ENCODE peak calls at places on chromosomes 4 and X, in eight cellular contexts. C is cardiac muscle cell, Y is left ventricle myocardium inferior, F is PC-3, W is brain microvascular endothelial cell, Z is ovary, R is heart right ventricle, J is coronary artery. N is an unnamed sample.

GRCh38 chr4:173535165-173535737 is 5.2 kb upstream of the HAND2 start:
- DNase-seq in C (no peak), Y (no peak), F (no peak), W (no peak), Z (no peak), R (no peak), J (no peak), N (no peak)

GRCh38 chrX:24396236-24396929 is 35.9 kb downstream of the SUPT20HL1 start:
- DNase-seq in C (peak; percentile 77), Y (no peak), F (peak; percentile 4), W (peak; percentile 27), Z (no peak), R (no peak), J (no peak), N (peak; percentile 23)

GRCh38 chrX:14802943-14803710 is 69.7 kb downstream of the FANCB start:
- DNase-seq in C (peak; percentile 35), Y (no peak), F (no peak), W (no peak), Z (no peak), R (no peak), J (no peak), N (no peak)

GRCh38 chrX:13366698-13367097 is 46.8 kb upstream of the ATXN3L start:
- DNase-seq in C (no peak), Y (no peak), F (no peak), W (no peak), Z (no peak), R (no peak), J (no peak), N (no peak)

GRCh38 chr4:15488658-15489470 is 19.2 kb downstream of the CC2D2A start:
- DNase-seq in C (peak; percentile 79), Y (no peak), F (no peak), W (no peak), Z (no peak), R (no peak), J (no peak), N (no peak)

GRCh38 chrX:54866606-54867005 is 54.0 kb upstream of the TRO start:
- DNase-seq in C (no peak), Y (no peak), F (no peak), W (no peak), Z (no peak), R (no peak), J (no peak), N (no peak)

GRCh38 chr4:110970642-110971041 is 347.8 kb upstream of the PITX2 start:
- DNase-seq in C (peak; percentile 56), Y (no peak), F (peak; percentile 53), W (peak; percentile 40), Z (no peak), R (no peak), J (no peak), N (no peak)

GRCh38 chr4:118346495-118346894 is 6.3 kb downstream of the PRSS12 start:
- DNase-seq in C (no peak), Y (no peak), F (no peak), W (no peak), Z (no peak), R (no peak), J (no peak), N (no peak)

GRCh38 chr4:110636231-110636676 is 13.4 kb upstream of the PITX2 start:
- DNase-seq in C (no peak), Y (no peak), F (no peak), W (no peak), Z (no peak), R (no peak), J (no peak), N (no peak)

GRCh38 chrX:109952050-109952449 is 50.9 kb upstream of the TMEM164 start:
- DNase-seq in C (no peak), Y (no peak), F (peak; percentile 88), W (no peak), Z (no peak), R (peak; percentile 4), J (no peak), N (no peak)

GRCh38 chr4:184815046-184815877 is 10.5 kb downstream of the ACSL1 start:
- DNase-seq in C (peak; percentile 87), Y (peak; percentile 80), F (peak; percentile 72), W (peak; percentile 80), Z (peak; percentile 67), R (peak; percentile 83), J (no peak), N (peak; percentile 86)

GRCh38 chr4:340011-340410 is 2.4 kb downstream of the ZNF141 start:
- DNase-seq in C (peak; percentile 1), Y (no peak), F (no peak), W (no peak), Z (no peak), R (no peak), J (no peak), N (no peak)

GRCh38 chr4:38119663-38120374 is 159.6 kb downstream of the PTTG2 start:
- DNase-seq in C (peak; percentile 62), Y (no peak), F (peak; percentile 76), W (peak; percentile 82), Z (peak; percentile 76), R (peak; percentile 49), J (no peak), N (no peak)

GRCh38 chr4:1395941-1396805 is 10.1 kb downstream of the NKX1-1 start:
- DNase-seq in C (no peak), Y (peak; percentile 6), F (no peak), W (no peak), Z (no peak), R (no peak), J (no peak), N (no peak)

GRCh38 chrX:12701625-12702024 is 89.6 kb upstream of the PRPS2 start:
- DNase-seq in C (peak; percentile 79), Y (peak; percentile 19), F (peak; percentile 84), W (peak; percentile 20), Z (no peak), R (peak; percentile 6), J (no peak), N (no peak)

GRCh38 chr4:38094419-38094818 is 134.2 kb downstream of the PTTG2 start:
- DNase-seq in C (no peak), Y (no peak), F (no peak), W (no peak), Z (peak; percentile 47), R (no peak), J (no peak), N (no peak)

GRCh38 chrX:63404332-63404731 is 53.2 kb upstream of the SPIN4 start:
- DNase-seq in C (no peak), Y (no peak), F (no peak), W (no peak), Z (no peak), R (no peak), J (no peak), N (no peak)

GRCh38 chrX:154750301-154751120 is at the start of gene GAB3:
- DNase-seq in C (peak; percentile 35), Y (peak; percentile 52), F (peak; percentile 28), W (no peak), Z (no peak), R (peak; percentile 34), J (no peak), N (no peak)

GRCh38 chr4:60201052-60201673 is 999.0 kb upstream of the ADGRL3 start:
- DNase-seq in C (peak; percentile 66), Y (no peak), F (peak; percentile 82), W (peak; percentile 42), Z (no peak), R (peak; percentile 21), J (no peak), N (no peak)

GRCh38 chr4:10276152-10276551 is 159.6 kb upstream of the WDR1 start:
- DNase-seq in C (no peak), Y (no peak), F (no peak), W (no peak), Z (no peak), R (no peak), J (no peak), N (no peak)

GRCh38 chr4:26931961-26932360 is 71.3 kb downstream of the STIM2 start:
- DNase-seq in C (peak; percentile 72), Y (no peak), F (no peak), W (no peak), Z (no peak), R (no peak), J (no peak), N (no peak)

GRCh38 chr4:7029212-7029611 is 14.0 kb upstream of the TADA2B start:
- DNase-seq in C (no peak), Y (no peak), F (no peak), W (no peak), Z (no peak), R (no peak), J (no peak), N (no peak)
- H3K27ac ChIP-seq in C (no peak overlapping the region), Y (no peak overlapping the region), F (no peak overlapping the region), W (no peak overlapping the region), Z (no peak overlapping the region), R (no peak overlapping the region), J (no peak overlapping the region), N (no peak overlapping the region)

GRCh38 chrX:16745659-16746058 is 26.2 kb downstream of the SYAP1 start:
- DNase-seq in C (no peak), Y (no peak), F (no peak), W (no peak), Z (no peak), R (no peak), J (no peak), N (no peak)

GRCh38 chrX:16745102-16745501 is 25.7 kb downstream of the SYAP1 start:
- DNase-seq in C (no peak), Y (no peak), F (no peak), W (no peak), Z (no peak), R (no peak), J (no peak), N (no peak)

GRCh38 chrX:16739574-16739973 is 20.2 kb downstream of the SYAP1 start:
- DNase-seq in C (peak; percentile 46), Y (no peak), F (peak; percentile 42), W (no peak), Z (no peak), R (no peak), J (no peak), N (no peak)

GRCh38 chrX:16748425-16748824 is 29.0 kb downstream of the SYAP1 start:
- DNase-seq in C (no peak), Y (no peak), F (no peak), W (no peak), Z (no peak), R (no peak), J (no peak), N (no peak)

GRCh38 chrX:16743604-16744325 is 24.4 kb downstream of the SYAP1 start:
- DNase-seq in C (peak; percentile 68), Y (no peak), F (peak; percentile 75), W (peak; percentile 73), Z (no peak), R (no peak), J (no peak), N (no peak)
- H3K27ac ChIP-seq in C (no peak overlapping the region), Y (no peak overlapping the region), F (peak overlapping the region; percentile 65), W (peak overlapping the region; percentile 48), Z (no peak overlapping the region), R (no peak overlapping the region), J (no peak overlapping the region), N (no peak overlapping the region)

GRCh38 chrX:129772796-129773431 is 6.8 kb upstream of the SASH3 start:
- DNase-seq in C (no peak), Y (peak; percentile 43), F (no peak), W (no peak), Z (no peak), R (peak; percentile 42), J (no peak), N (peak; percentile 77)
- H3K27ac ChIP-seq in C (no peak overlapping the region), Y (peak overlapping the region; percentile 30), F (no peak overlapping the region), W (no peak overlapping the region), Z (no peak overlapping the region), R (peak overlapping the region; percentile 22), J (peak overlapping the region; percentile 54), N (no peak overlapping the region)

DNA sequence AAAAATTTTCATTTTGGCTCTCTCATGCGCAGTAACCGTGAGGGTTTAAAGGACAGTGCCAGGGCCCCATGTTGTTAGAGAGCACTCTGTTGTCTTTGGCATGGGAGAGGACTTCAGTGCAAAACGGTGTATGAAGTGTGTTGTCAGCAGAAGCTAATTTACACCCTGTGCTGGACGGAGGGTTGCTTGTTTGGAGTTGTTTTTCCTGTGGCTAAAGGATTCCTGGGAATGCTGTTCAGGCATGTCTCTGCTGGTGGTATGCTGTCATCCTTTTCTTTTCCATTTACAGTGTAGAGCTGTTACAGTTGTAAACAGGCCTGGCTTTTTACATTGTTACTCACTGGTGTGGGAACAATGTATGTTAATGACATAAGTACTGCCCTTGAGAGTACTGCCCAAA is 206.3 kb downstream of the CBR4 start:
- DNase-seq in C (peak; percentile 74), Y (no peak), F (no peak), W (peak; percentile 82), Z (no peak), R (no peak), J (no peak), N (no peak)
- H3K27ac ChIP-seq in C (peak overlapping the region; percentile 64), Y (peak overlapping the region; percentile 49), F (no peak overlapping the region), W (peak overlapping the region; percentile 59), Z (no peak overlapping the region), R (peak overlapping the region; percentile 53), J (no peak overlapping the region), N (peak overlapping the region; percentile 38)

N was measured in tibial artery.